ENCODE peak calls at places on chromosomes 11 and 22, in six cellular contexts. V is endothelial cell of umbilical vein, F is HepG2, M is K562, I is A549, D is GM12878. K is an unnamed sample.
A peak's percentile ranks its signal among the peaks of the same experiment; 100 is the strongest.

GRCh38 chr22:37823134-37823985 is at the start of gene GALR3:
- DNase-seq in F (no peak), M (no peak), I (no peak), D (no peak), V (no peak), K (no peak)

GRCh38 chr11:126430581-126431320 is 75.3 kb downstream of the ST3GAL4 start:
- DNase-seq in F (no peak), V (no peak), D (no peak), M (no peak), I (no peak), K (no peak)

GRCh38 chr11:135075740-135076139 is 663.7 kb upstream of the B3GAT1 start:
- DNase-seq in D (no peak), F (peak; percentile 78), M (peak; percentile 47), I (peak; percentile 83), V (peak; percentile 27), K (peak; percentile 71)

GRCh38 chr11:19493446-19493845 is 219.2 kb upstream of the NAV2 start:
- DNase-seq in D (no peak), F (no peak), M (no peak), I (no peak), V (no peak), K (peak; percentile 14)

GRCh38 chr11:70885721-70886305 is 366.6 kb downstream of the SHANK2 start:
- DNase-seq in V (no peak), D (no peak), F (no peak), M (no peak), I (no peak), K (no peak)

GRCh38 chr11:16126361-16126760 is 230.0 kb downstream of the SOX6 start:
- DNase-seq in D (no peak), M (no peak), V (peak; percentile 28), F (peak; percentile 82), I (no peak), K (no peak)

GRCh38 chr22:45577746-45578523 is 75.3 kb downstream of the FBLN1 start:
- DNase-seq in D (peak; percentile 12), M (peak; percentile 69), V (peak; percentile 71), I (peak; percentile 89), F (peak; percentile 64), K (peak; percentile 96)

GRCh38 chr22:38180841-38181452 is 683 bp downstream of the PLA2G6 start:
- DNase-seq in F (no peak), I (no peak), M (peak; percentile 48), V (peak; percentile 40), D (no peak), K (no peak)

GRCh38 chr22:22702874-22703570 is 58.6 kb downstream of the GGTLC2 start:
- DNase-seq in V (no peak), M (no peak), I (no peak), F (no peak), D (no peak), K (no peak)

GRCh38 chr11:45229401-45229800 is 56.7 kb downstream of the SYT13 start:
- DNase-seq in V (no peak), M (no peak), D (no peak), F (no peak), I (no peak), K (no peak)

GRCh38 chr11:131653244-131653643 is 282.8 kb downstream of the NTM start:
- DNase-seq in I (no peak), V (no peak), M (no peak), D (no peak), F (no peak), K (no peak)

GRCh38 chr11:3671334-3672254 is at the start of gene CHRNA10:
- DNase-seq in I (no peak), M (no peak), D (no peak), F (no peak), V (no peak), K (no peak)

GRCh38 chr22:34481090-34481489 is 560.8 kb upstream of the LARGE1 start:
- DNase-seq in M (no peak), F (no peak), V (no peak), D (no peak), I (no peak), K (no peak)

GRCh38 chr11:11081786-11082185 is 223.9 kb upstream of the ZBED5 start:
- DNase-seq in V (no peak), F (no peak), M (no peak), D (no peak), I (no peak), K (no peak)

GRCh38 chr11:124623861-124624525 is 1.3 kb downstream of the TBRG1 start:
- DNase-seq in M (no peak), F (no peak), I (no peak), D (no peak), V (peak; percentile 3), K (no peak)

GRCh38 chr22:39343259-39344045 is 6.3 kb upstream of the SYNGR1 start:
- DNase-seq in F (peak; percentile 70), I (peak; percentile 61), V (peak; percentile 53), M (peak; percentile 43), D (peak; percentile 36), K (peak; percentile 82)

GRCh38 chr11:77705195-77705876 is 67.7 kb upstream of the CLNS1A start:
- DNase-seq in I (peak; percentile 51), V (peak; percentile 5), F (peak; percentile 71), M (peak; percentile 29), D (no peak), K (peak; percentile 89)

GRCh38 chr11:31958086-31958735 is 132.7 kb upstream of the RCN1 start:
- DNase-seq in V (peak; percentile 44), M (peak; percentile 73), I (peak; percentile 39), D (peak; percentile 9), F (peak; percentile 15), K (peak; percentile 63)

GRCh38 chr11:132588366-132588765 is 943.9 kb downstream of the OPCML start:
- DNase-seq in I (no peak), D (no peak), M (no peak), V (no peak), F (no peak), K (no peak)

GRCh38 chr11:133531450-133531849 is 851 bp downstream of the OPCML start:
- DNase-seq in V (no peak), F (no peak), I (no peak), D (no peak), M (no peak), K (no peak)

GRCh38 chr11:12248330-12248729 is 129.0 kb upstream of the PARVA start:
- DNase-seq in V (peak; percentile 67), F (peak; percentile 69), I (peak; percentile 23), D (no peak), M (no peak), K (no peak)

GRCh38 chr22:19709063-19709769 is 5.1 kb upstream of the SEPTIN5 start:
- DNase-seq in M (no peak), D (no peak), F (no peak), V (no peak), I (no peak), K (peak; percentile 62)

GRCh38 chr22:35334010-35334409 is 34.3 kb downstream of the TOM1 start:
- DNase-seq in I (no peak), V (no peak), F (no peak), M (no peak), D (no peak), K (peak; percentile 90)

GRCh38 chr11:123145220-123145619 is 49.8 kb downstream of the CLMP start:
- DNase-seq in D (no peak), M (no peak), F (peak; percentile 67), I (peak; percentile 94), V (peak; percentile 22), K (peak; percentile 65)

GRCh38 chr22:21101877-21102638 is 56.3 kb downstream of the LRRC74B start:
- DNase-seq in V (no peak), M (no peak), F (no peak), D (no peak), I (no peak), K (no peak)
- H3K4me3 ChIP-seq in V (no peak overlapping the region), M (no peak overlapping the region), F (no peak overlapping the region), D (no peak overlapping the region), I (no peak overlapping the region), K (no peak overlapping the region)

GRCh38 chr22:44402196-44403111 is 89.7 kb upstream of the SHISAL1 start:
- DNase-seq in V (no peak), I (no peak), F (no peak), M (no peak), D (no peak), K (no peak)
- TF ChIP-seq MYC in V (no peak), I (no peak), F (no peak), M (no peak), D (no peak), K (no peak)

GRCh38 chr11:27355575-27356104 is 7.4 kb downstream of the CCDC34 start:
- DNase-seq in V (no peak), D (no peak), I (no peak), F (no peak), M (no peak), K (no peak)

GRCh38 chr11:27357250-27357649 is 5.8 kb downstream of the CCDC34 start:
- DNase-seq in M (no peak), I (no peak), F (no peak), V (no peak), D (no peak), K (no peak)

GRCh38 chr11:27358306-27358705 is 4.7 kb downstream of the CCDC34 start:
- DNase-seq in M (no peak), V (no peak), I (no peak), F (no peak), D (no peak), K (no peak)

GRCh38 chr11:27354359-27354965 is 8.6 kb downstream of the CCDC34 start:
- DNase-seq in D (no peak), M (no peak), I (no peak), V (no peak), F (peak; percentile 52), K (no peak)

DNA sequence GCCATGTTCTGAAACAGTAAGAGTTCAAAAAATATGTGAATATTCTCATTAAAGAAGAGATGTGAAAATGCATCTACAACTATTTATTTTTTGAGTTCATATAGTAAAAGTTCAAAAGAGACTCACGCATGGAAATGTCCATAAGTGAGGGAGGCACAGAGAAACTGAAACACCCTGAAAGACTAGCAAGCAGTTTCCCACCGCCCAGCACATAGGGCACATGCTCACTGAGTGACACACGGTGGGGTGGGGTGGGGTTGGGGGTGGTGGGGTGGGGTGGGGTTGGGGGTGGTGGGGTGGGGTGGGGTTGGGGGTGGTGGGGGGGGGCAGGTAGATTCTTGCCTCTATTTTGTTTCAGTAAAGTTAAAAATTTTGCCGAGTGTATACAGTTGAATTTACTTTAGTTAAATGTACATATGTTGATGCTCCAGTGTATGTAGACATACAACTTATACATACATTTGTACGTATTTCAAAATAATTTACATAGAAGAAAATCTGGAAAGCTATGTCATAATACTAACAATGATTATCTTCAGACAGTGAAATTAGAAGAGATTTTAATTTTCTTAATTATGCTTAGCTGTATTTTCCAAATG is 6.3 kb downstream of the CCDC34 start:
- DNase-seq in I (no peak), F (no peak), M (no peak), D (no peak), V (no peak), K (no peak)
- H3K4me3 ChIP-seq in I (no peak overlapping the region), F (no peak overlapping the region), M (no peak overlapping the region), D (no peak overlapping the region), V (no peak overlapping the region), K (no peak overlapping the region)

DNA sequence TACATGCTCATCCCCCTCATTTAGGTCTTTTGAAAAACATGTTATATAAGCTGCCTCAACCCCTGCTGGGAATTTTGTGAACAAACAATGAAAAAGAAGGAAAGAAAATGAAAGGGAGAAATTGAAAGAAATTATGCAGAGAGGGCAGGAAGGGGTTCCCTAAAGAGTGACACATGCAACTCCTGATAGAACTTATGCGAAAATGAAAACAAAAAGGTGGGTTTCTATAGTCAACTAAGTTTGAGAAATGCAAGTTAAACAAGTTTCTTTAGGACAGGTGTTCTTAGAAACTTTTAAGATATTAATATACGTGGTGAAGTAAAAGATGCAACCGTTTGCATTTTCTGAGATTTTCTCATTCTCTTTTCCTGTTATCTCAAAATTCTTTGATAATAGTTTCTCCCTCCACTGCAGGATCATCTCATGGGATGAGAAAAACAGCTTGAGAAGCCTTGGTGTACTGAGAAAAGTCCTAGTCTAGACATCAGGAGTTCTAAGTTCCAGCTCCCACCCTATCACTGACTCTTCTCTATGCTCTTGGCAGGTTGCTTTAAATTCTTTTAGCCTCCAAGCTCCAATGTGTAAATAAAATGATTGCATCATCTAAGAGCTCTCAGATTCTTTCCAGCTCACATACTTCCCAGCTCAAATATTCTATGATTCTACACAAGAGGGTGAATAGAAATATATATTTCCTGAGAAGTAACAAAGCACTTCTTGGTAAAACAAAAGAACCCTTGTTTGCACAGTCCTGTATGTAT is 109.2 kb downstream of the FAM76B start:
- DNase-seq in D (no peak), F (no peak), I (peak; percentile 16), M (no peak), V (peak; percentile 29), K (no peak)
- TF ChIP-seq MYC in D (no peak), F (no peak), I (no peak), M (no peak), V (no peak), K (no peak)